ENCODE peak calls at places on chromosomes 11 and 22, in eight cellular contexts. K, N, V, C, I, H, M and O are unnamed samples.

GRCh38 chr11:85307381-85307780 is 319.8 kb downstream of the DLG2 start:
- DNase-seq in K (no peak), N (no peak), V (no peak), C (no peak), I (no peak), H (no peak), M (no peak), O (no peak)

GRCh38 chr11:45489281-45489906 is 176.0 kb downstream of the CHST1 start:
- DNase-seq in K (no peak), N (no peak), V (no peak), C (no peak), I (no peak), H (no peak), M (peak), O (no peak)

GRCh38 chr11:45843158-45843924 is 3.9 kb upstream of the CRY2 start:
- DNase-seq in K (peak), N (peak), V (peak), C (peak), I (peak), H (peak), M (peak), O (peak)

GRCh38 chr11:63745304-63746170 is 23.0 kb downstream of the ZFTA start:
- DNase-seq in K (no peak), N (no peak), V (no peak), C (no peak), I (no peak), H (no peak), M (no peak), O (no peak)

GRCh38 chr11:79431535-79431934 is 9.3 kb downstream of the TENM4 start:
- DNase-seq in K (no peak), N (no peak), V (no peak), C (no peak), I (no peak), H (no peak), M (no peak), O (no peak)

GRCh38 chr11:120842195-120842594 is 181.7 kb upstream of the TBCEL start:
- DNase-seq in K (no peak), N (no peak), V (no peak), C (no peak), I (no peak), H (no peak), M (no peak), O (no peak)

GRCh38 chr11:108369064-108369463 is 98.3 kb downstream of the C11orf65 start:
- DNase-seq in K (no peak), N (no peak), V (no peak), C (no peak), I (no peak), H (no peak), M (no peak), O (no peak)

GRCh38 chr22:42275970-42276369 is 5.5 kb upstream of the TCF20 start:
- DNase-seq in K (no peak), N (no peak), V (no peak), C (no peak), I (no peak), H (no peak), M (no peak), O (no peak)

GRCh38 chr11:499201-500076 is 7.6 kb downstream of the RNH1 start:
- DNase-seq in K (peak), N (no peak), V (no peak), C (no peak), I (no peak), H (peak), M (no peak), O (no peak)

GRCh38 chr22:37983860-37984791 is at the start of gene SOX10:
- DNase-seq in K (no peak), N (peak), V (no peak), C (no peak), I (no peak), H (no peak), M (no peak), O (no peak)

GRCh38 chr11:111308140-111308539 is 9.8 kb downstream of the POU2AF3 start:
- DNase-seq in K (peak), N (peak), V (no peak), C (peak), I (peak), H (peak), M (no peak), O (no peak)

GRCh38 chr11:45580399-45580798 is 85.0 kb downstream of the CHST1 start:
- DNase-seq in K (no peak), N (no peak), V (no peak), C (no peak), I (no peak), H (no peak), M (no peak), O (no peak)

GRCh38 chr22:50445071-50445879 is 29.6 kb downstream of the SBF1 start:
- DNase-seq in K (no peak), N (no peak), V (peak), C (peak), I (no peak), H (peak), M (no peak), O (no peak)

GRCh38 chr11:122649133-122649532 is 6.4 kb upstream of the UBASH3B start:
- DNase-seq in K (no peak), N (no peak), V (no peak), C (no peak), I (no peak), H (no peak), M (no peak), O (no peak)

GRCh38 chr11:38297670-38298069 is 1699.6 kb upstream of the RAG2 start:
- DNase-seq in K (no peak), N (no peak), V (no peak), C (no peak), I (no peak), H (no peak), M (no peak), O (no peak)

GRCh38 chr22:17732251-17732854 is 41.9 kb downstream of the BID start:
- DNase-seq in K (no peak), N (no peak), V (no peak), C (no peak), I (no peak), H (no peak), M (no peak), O (no peak)

GRCh38 chr11:17736921-17737817 is 2.6 kb downstream of the KCNC1 start:
- DNase-seq in K (peak), N (no peak), V (no peak), C (no peak), I (no peak), H (no peak), M (peak), O (no peak)

DNA sequence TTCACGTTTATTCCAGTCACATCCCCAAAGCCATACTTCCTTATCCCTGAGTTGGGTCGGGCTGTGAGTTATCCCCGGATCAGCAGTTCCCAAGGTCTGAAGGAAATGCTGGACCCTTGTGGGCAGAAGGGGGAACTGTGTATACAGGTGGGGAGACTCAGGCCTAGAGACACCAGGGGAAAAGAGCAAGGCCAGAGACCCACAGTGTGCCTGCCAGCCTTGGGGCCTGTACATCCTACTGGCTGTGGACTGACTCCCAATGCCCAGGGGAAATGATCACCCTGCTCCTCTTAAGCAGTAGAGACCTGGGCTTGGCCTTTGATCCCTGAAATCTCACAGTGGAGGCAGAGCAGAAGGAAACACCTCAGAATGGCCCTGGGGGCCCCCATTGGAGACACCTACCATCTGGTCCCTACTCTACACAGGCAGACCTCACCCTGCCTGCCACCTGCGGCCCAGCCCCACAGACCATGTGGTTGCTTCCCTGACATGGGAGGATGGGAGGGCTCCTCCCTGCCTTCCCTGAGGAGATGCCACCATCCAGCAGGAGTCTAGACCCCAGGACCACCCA is 1.3 kb downstream of the SELENOM start:
- DNase-seq in K (no peak), N (no peak), V (no peak), C (peak), I (peak), H (no peak), M (no peak), O (no peak)
- H3K4me3 ChIP-seq in K (peak), N (no peak), V (peak), C (peak), I (peak), H (peak), M (peak), O (peak)

GRCh38 chr11:62069374-62069773 is 54.4 kb upstream of the INCENP start:
- DNase-seq in K (no peak), N (no peak), V (no peak), C (no peak), I (no peak), H (no peak), M (peak), O (no peak)

GRCh38 chr11:62075438-62075837 is 48.4 kb upstream of the INCENP start:
- DNase-seq in K (no peak), N (no peak), V (no peak), C (no peak), I (no peak), H (no peak), M (no peak), O (no peak)

GRCh38 chr11:62071408-62071807 is 52.4 kb upstream of the INCENP start:
- DNase-seq in K (no peak), N (no peak), V (no peak), C (no peak), I (no peak), H (no peak), M (peak), O (no peak)

GRCh38 chr11:62069961-62070919 is 53.6 kb upstream of the INCENP start:
- DNase-seq in K (no peak), N (no peak), V (no peak), C (no peak), I (no peak), H (no peak), M (peak), O (no peak)

DNA sequence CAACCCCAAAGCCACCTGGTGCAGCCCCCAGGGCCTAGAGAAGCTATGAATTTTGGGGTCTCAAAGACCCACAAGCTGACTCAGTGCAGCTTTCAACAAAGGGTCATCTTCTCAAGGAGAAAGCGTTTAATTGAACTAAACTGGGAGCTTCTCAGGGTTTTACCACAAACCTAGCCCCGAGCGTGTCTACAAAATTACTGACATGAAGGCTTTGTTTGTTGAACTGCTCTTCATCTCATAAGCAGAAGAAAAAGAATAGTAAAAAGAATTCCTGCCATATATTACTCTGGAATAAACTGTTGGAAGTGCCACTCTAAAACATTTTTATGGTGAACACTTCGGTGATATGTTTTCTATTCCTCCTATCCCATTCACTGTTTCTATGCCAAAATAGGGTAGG is 50.8 kb upstream of the INCENP start:
- DNase-seq in K (no peak), N (no peak), V (no peak), C (no peak), I (no peak), H (no peak), M (peak), O (no peak)
- H3K27ac ChIP-seq in K (no peak), N (no peak), V (no peak), C (no peak), I (no peak), H (no peak), M (no peak), O (no peak)

GRCh38 chr11:76781046-76781801 is 1.9 kb upstream of the TSKU start:
- DNase-seq in K (no peak), N (no peak), V (no peak), C (no peak), I (peak), H (no peak), M (no peak), O (no peak)

GRCh38 chr11:76783901-76784813 is 1.0 kb downstream of the TSKU start:
- DNase-seq in K (peak), N (peak), V (peak), C (peak), I (peak), H (no peak), M (no peak), O (peak)

GRCh38 chr11:76782526-76783293 is 446 bp upstream of the TSKU start:
- DNase-seq in K (peak), N (peak), V (peak), C (peak), I (peak), H (peak), M (peak), O (peak)

GRCh38 chr11:76783294-76783900 is at the start of gene TSKU:
- DNase-seq in K (no peak), N (no peak), V (no peak), C (no peak), I (peak), H (peak), M (no peak), O (no peak)

GRCh38 chr11:76781861-76782500 is 1.2 kb upstream of the TSKU start:
- DNase-seq in K (no peak), N (no peak), V (no peak), C (no peak), I (no peak), H (no peak), M (no peak), O (no peak)
- H3K4me3 ChIP-seq in K (peak), N (peak), V (peak), C (peak), I (peak), H (peak), M (peak), O (peak)

DNA sequence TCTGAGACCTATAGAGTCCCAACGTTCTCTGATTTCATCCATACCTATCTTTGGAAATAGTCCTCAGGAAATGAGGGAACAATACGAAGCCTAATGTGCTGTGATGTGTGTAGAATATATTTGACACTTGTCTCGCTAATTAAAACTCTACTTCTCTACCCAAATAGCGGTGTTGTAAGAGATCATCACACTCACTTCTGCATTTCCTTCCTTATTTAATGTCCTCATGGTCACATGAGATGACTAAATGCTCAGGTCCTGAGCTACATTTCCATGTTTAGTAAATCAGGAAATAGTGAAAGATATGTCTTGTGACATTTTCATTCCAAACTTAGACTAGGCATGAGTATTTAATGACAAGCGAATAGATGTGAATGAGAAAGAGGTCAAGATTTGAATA is 112.3 kb downstream of the MAML2 start:
- DNase-seq in K (no peak), N (no peak), V (no peak), C (no peak), I (no peak), H (no peak), M (no peak), O (no peak)
- H3K27ac ChIP-seq in K (no peak), N (no peak), V (peak), C (no peak), I (no peak), H (no peak), M (no peak), O (no peak)

DNA sequence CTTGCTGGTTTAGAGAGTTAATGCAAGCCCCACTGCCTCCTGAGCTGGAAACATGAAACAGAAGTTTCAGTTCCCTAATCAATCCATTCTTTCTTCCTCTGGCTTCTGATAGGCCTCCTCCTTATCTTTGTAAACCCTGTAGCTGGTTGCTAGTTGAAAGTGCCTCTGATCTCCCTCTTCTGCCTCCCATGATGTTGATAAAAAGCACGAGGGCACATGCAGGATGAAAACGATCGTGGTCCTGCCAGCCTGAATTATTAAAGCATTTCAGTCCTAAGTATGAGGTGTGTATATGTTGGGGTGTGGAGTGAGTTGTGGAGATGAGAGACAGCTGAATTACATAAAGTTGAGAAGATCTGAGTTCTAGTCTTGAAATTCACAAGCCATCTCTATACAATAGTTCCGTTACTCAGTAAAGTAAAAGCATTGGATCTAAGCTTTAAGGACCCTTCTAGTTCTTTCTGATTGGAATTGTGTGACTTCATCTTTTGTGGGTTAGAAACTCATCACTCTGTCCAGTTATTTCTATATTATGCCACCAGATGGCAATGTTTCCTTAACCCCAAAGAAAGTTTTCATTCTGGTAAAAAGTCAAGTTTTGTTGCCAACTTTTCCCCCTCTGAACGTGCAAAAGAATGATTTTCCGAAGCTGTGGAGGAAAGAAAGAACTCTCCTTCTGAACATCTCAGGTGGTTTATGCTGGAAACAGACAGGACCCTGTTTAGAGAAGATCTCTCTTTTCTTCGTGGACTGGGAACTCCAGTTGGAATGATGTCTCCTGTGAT is 34.8 kb upstream of the EHF start:
- DNase-seq in K (no peak), N (no peak), V (peak), C (no peak), I (no peak), H (no peak), M (no peak), O (no peak)
- H3K4me3 ChIP-seq in K (peak), N (no peak), V (no peak), C (peak), I (no peak), H (no peak), M (no peak), O (no peak)

GRCh38 chr11:65423516-65424199 is 1.1 kb downstream of the NEAT1 start:
- DNase-seq in K (peak), N (no peak), V (peak), C (peak), I (peak), H (no peak), M (peak), O (no peak)
- H3K27ac ChIP-seq in K (peak), N (no peak), V (peak), C (peak), I (peak), H (peak), M (peak), O (peak)